ENCODE peak calls at places on chromosomes 16 and 17, in nine cellular contexts. One of them, this sample, is unnamed.

GRCh38 chr17:28616281-28616680 is 2.3 kb upstream of the RSKR start:
- DNase-seq in PC-3: no peak
- DNase-seq in PC-9: no peak
- DNase-seq in SK-N-SH: no peak
- DNase-seq in GM23338: no peak
- DNase-seq in MM.1S: no peak
- DNase-seq in OCI-LY7: no peak
- DNase-seq in HCT116: no peak
- DNase-seq in hepatocyte: no peak
- DNase-seq in this sample: no peak

GRCh38 chr17:9101356-9101755 is 80.0 kb downstream of the NTN1 start:
- DNase-seq in hepatocyte: no peak
- DNase-seq in MM.1S: no peak
- DNase-seq in HCT116: no peak
- DNase-seq in PC-9: no peak
- DNase-seq in PC-3: no peak
- DNase-seq in OCI-LY7: no peak
- DNase-seq in SK-N-SH: no peak
- DNase-seq in GM23338: no peak
- DNase-seq in this sample: no peak

GRCh38 chr16:53434436-53435065 is at the start of gene RBL2:
- DNase-seq in HCT116: no peak
- DNase-seq in OCI-LY7: peak; percentile 83
- DNase-seq in MM.1S: peak; percentile 84
- DNase-seq in PC-9: peak; percentile 81
- DNase-seq in SK-N-SH: peak; percentile 91
- DNase-seq in hepatocyte: peak; percentile 92
- DNase-seq in PC-3: peak; percentile 33
- DNase-seq in GM23338: peak; percentile 83
- DNase-seq in this sample: peak; percentile 92

GRCh38 chr17:41814195-41814594 is 1.4 kb downstream of the FKBP10 start:
- DNase-seq in MM.1S: no peak
- DNase-seq in SK-N-SH: no peak
- DNase-seq in OCI-LY7: no peak
- DNase-seq in HCT116: no peak
- DNase-seq in GM23338: no peak
- DNase-seq in PC-3: no peak
- DNase-seq in hepatocyte: no peak
- DNase-seq in PC-9: no peak
- DNase-seq in this sample: peak; percentile 64

GRCh38 chr17:29063992-29064391 is 21.1 kb downstream of the PIPOX start:
- DNase-seq in MM.1S: no peak
- DNase-seq in HCT116: no peak
- DNase-seq in hepatocyte: no peak
- DNase-seq in PC-9: no peak
- DNase-seq in SK-N-SH: no peak
- DNase-seq in OCI-LY7: no peak
- DNase-seq in GM23338: no peak
- DNase-seq in PC-3: no peak
- DNase-seq in this sample: no peak

GRCh38 chr17:8153550-8153956 is 1.3 kb upstream of the PER1 start:
- DNase-seq in GM23338: peak; percentile 38
- DNase-seq in MM.1S: no peak
- DNase-seq in PC-3: peak; percentile 33
- DNase-seq in OCI-LY7: no peak
- DNase-seq in PC-9: peak; percentile 55
- DNase-seq in hepatocyte: peak; percentile 95
- DNase-seq in SK-N-SH: no peak
- DNase-seq in HCT116: no peak
- DNase-seq in this sample: peak; percentile 100

GRCh38 chr16:30958164-30959083 is 870 bp downstream of the SETD1A start:
- DNase-seq in PC-9: peak; percentile 83
- DNase-seq in PC-3: peak; percentile 29
- DNase-seq in MM.1S: peak; percentile 41
- DNase-seq in SK-N-SH: peak; percentile 93
- DNase-seq in HCT116: peak; percentile 35
- DNase-seq in hepatocyte: peak; percentile 80
- DNase-seq in OCI-LY7: peak; percentile 73
- DNase-seq in GM23338: peak; percentile 75
- DNase-seq in this sample: peak; percentile 82

GRCh38 chr17:64313577-64313976 is 50.5 kb upstream of the TEX2 start:
- DNase-seq in SK-N-SH: no peak
- DNase-seq in PC-9: no peak
- DNase-seq in PC-3: no peak
- DNase-seq in OCI-LY7: no peak
- DNase-seq in MM.1S: no peak
- DNase-seq in hepatocyte: no peak
- DNase-seq in HCT116: no peak
- DNase-seq in GM23338: no peak
- DNase-seq in this sample: no peak

GRCh38 chr17:43477832-43478634 is 5.7 kb upstream of the DHX8 start:
- DNase-seq in SK-N-SH: no peak
- DNase-seq in hepatocyte: peak; percentile 40
- DNase-seq in OCI-LY7: no peak
- DNase-seq in GM23338: no peak
- DNase-seq in HCT116: no peak
- DNase-seq in MM.1S: no peak
- DNase-seq in PC-9: no peak
- DNase-seq in PC-3: no peak
- DNase-seq in this sample: peak; percentile 57

GRCh38 chr16:10741844-10742243 is 1.8 kb upstream of the NUBP1 start:
- DNase-seq in GM23338: no peak
- DNase-seq in PC-3: no peak
- DNase-seq in PC-9: no peak
- DNase-seq in MM.1S: no peak
- DNase-seq in OCI-LY7: no peak
- DNase-seq in SK-N-SH: peak; percentile 76
- DNase-seq in HCT116: no peak
- DNase-seq in hepatocyte: no peak
- DNase-seq in this sample: no peak

GRCh38 chr16:22638393-22639206 is 127.9 kb downstream of the NPIPB5 start:
- DNase-seq in SK-N-SH: no peak
- DNase-seq in hepatocyte: no peak
- DNase-seq in PC-9: no peak
- DNase-seq in OCI-LY7: no peak
- DNase-seq in HCT116: no peak
- DNase-seq in MM.1S: no peak
- DNase-seq in PC-3: peak; percentile 92
- DNase-seq in GM23338: no peak
- DNase-seq in this sample: peak; percentile 89

GRCh38 chr17:6959700-6960099 is 36.1 kb upstream of the ALOX12 start:
- DNase-seq in hepatocyte: no peak
- DNase-seq in MM.1S: no peak
- DNase-seq in PC-3: no peak
- DNase-seq in PC-9: no peak
- DNase-seq in OCI-LY7: no peak
- DNase-seq in HCT116: no peak
- DNase-seq in SK-N-SH: no peak
- DNase-seq in GM23338: no peak
- DNase-seq in this sample: no peak

GRCh38 chr17:49976163-49976827 is 7.3 kb downstream of the DLX4 start:
- DNase-seq in PC-3: no peak
- DNase-seq in HCT116: no peak
- DNase-seq in PC-9: no peak
- DNase-seq in hepatocyte: peak; percentile 45
- DNase-seq in OCI-LY7: no peak
- DNase-seq in MM.1S: no peak
- DNase-seq in GM23338: no peak
- DNase-seq in SK-N-SH: no peak
- DNase-seq in this sample: no peak

GRCh38 chr16:24070851-24071250 is 185.3 kb upstream of the CACNG3 start:
- DNase-seq in SK-N-SH: peak; percentile 67
- DNase-seq in MM.1S: peak; percentile 50
- DNase-seq in OCI-LY7: peak; percentile 83
- DNase-seq in HCT116: peak; percentile 43
- DNase-seq in PC-3: peak; percentile 42
- DNase-seq in hepatocyte: peak; percentile 60
- DNase-seq in PC-9: no peak
- DNase-seq in GM23338: peak; percentile 89
- DNase-seq in this sample: peak; percentile 52

GRCh38 chr16:78142784-78143183 is 43.3 kb downstream of the WWOX start:
- DNase-seq in PC-3: peak; percentile 32
- DNase-seq in hepatocyte: no peak
- DNase-seq in HCT116: no peak
- DNase-seq in MM.1S: no peak
- DNase-seq in GM23338: no peak
- DNase-seq in PC-9: no peak
- DNase-seq in OCI-LY7: no peak
- DNase-seq in SK-N-SH: no peak
- DNase-seq in this sample: peak; percentile 21

GRCh38 chr16:78134944-78135619 is 35.6 kb downstream of the WWOX start:
- DNase-seq in HCT116: no peak
- DNase-seq in MM.1S: no peak
- DNase-seq in PC-3: no peak
- DNase-seq in hepatocyte: peak; percentile 22
- DNase-seq in PC-9: no peak
- DNase-seq in SK-N-SH: no peak
- DNase-seq in OCI-LY7: no peak
- DNase-seq in GM23338: no peak
- DNase-seq in this sample: no peak

GRCh38 chr16:78137782-78138616 is 38.5 kb downstream of the WWOX start:
- DNase-seq in SK-N-SH: no peak
- DNase-seq in MM.1S: no peak
- DNase-seq in GM23338: no peak
- DNase-seq in HCT116: no peak
- DNase-seq in OCI-LY7: peak; percentile 11
- DNase-seq in PC-9: no peak
- DNase-seq in PC-3: no peak
- DNase-seq in hepatocyte: no peak
- DNase-seq in this sample: no peak

GRCh38 chr16:78137179-78137578 is 37.7 kb downstream of the WWOX start:
- DNase-seq in GM23338: no peak
- DNase-seq in OCI-LY7: no peak
- DNase-seq in PC-3: no peak
- DNase-seq in HCT116: no peak
- DNase-seq in MM.1S: no peak
- DNase-seq in SK-N-SH: no peak
- DNase-seq in hepatocyte: no peak
- DNase-seq in PC-9: no peak
- DNase-seq in this sample: no peak

DNA sequence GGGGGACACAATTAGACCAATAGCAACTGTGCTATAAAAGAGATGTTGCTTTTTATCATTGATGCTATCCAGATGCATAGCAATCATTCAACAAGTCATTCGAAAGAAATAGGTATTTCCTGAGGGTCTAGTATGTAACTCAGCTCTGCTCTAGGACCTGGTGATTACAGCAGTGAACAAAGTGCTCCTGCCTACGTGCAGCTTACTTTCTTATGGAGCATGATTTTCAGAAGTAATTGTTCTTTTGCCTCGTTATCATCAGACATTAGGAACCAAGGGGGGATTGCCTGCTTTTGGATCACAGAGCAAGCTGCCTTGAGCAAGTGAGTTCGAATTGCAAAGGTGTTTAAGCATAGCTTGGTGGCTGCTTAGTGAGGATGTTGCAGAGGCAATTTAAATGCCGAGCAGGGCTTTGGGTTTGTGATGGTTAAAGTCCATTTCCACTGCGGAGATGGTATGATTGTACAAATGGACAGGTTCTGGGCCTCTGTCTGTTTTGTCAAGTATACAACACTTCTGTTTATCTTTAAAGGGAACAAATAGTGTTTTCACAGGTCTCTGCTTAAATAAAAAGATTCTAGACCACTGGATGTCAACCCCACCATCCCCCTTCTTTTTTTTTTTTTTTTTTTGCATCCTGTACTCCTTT is 41.5 kb downstream of the WWOX start:
- DNase-seq in OCI-LY7: no peak
- DNase-seq in PC-3: no peak
- DNase-seq in SK-N-SH: no peak
- DNase-seq in GM23338: peak; percentile 7
- DNase-seq in hepatocyte: no peak
- DNase-seq in PC-9: no peak
- DNase-seq in MM.1S: no peak
- DNase-seq in HCT116: no peak
- DNase-seq in this sample: no peak
- H3K9me2 ChIP-seq in OCI-LY7: no peaks in the 10 kb centered on the region
- H3K9me2 ChIP-seq in PC-3: no peaks in the 10 kb centered on the region
- H3K9me2 ChIP-seq in SK-N-SH: no peaks in the 10 kb centered on the region
- H3K9me2 ChIP-seq in GM23338: no peaks in the 10 kb centered on the region
- H3K9me2 ChIP-seq in hepatocyte: no peaks in the 10 kb centered on the region
- H3K9me2 ChIP-seq in PC-9: no peaks in the 10 kb centered on the region
- H3K9me2 ChIP-seq in MM.1S: no peaks in the 10 kb centered on the region
- H3K9me2 ChIP-seq in HCT116: no peaks in the 10 kb centered on the region
- H3K9me2 ChIP-seq in this sample: no peaks in the 10 kb centered on the region

GRCh38 chr16:89925596-89926079 is 2.5 kb downstream of the TUBB3 start:
- DNase-seq in PC-3: no peak
- DNase-seq in OCI-LY7: no peak
- DNase-seq in PC-9: no peak
- DNase-seq in HCT116: no peak
- DNase-seq in SK-N-SH: peak; percentile 57
- DNase-seq in GM23338: peak; percentile 64
- DNase-seq in hepatocyte: no peak
- DNase-seq in MM.1S: no peak
- DNase-seq in this sample: no peak
- H3K4me3 ChIP-seq in PC-3: peak overlapping the region; percentile 84
- H3K4me3 ChIP-seq in OCI-LY7: peak overlapping the region; percentile 94
- H3K4me3 ChIP-seq in PC-9: peak overlapping the region; percentile 58
- H3K4me3 ChIP-seq in HCT116: no peak overlapping the region
- H3K4me3 ChIP-seq in SK-N-SH: peak overlapping the region; percentile 89
- H3K4me3 ChIP-seq in GM23338: peak overlapping the region; percentile 86
- H3K4me3 ChIP-seq in hepatocyte: peak overlapping the region; percentile 34
- H3K4me3 ChIP-seq in MM.1S: peak overlapping the region; percentile 42
- H3K4me3 ChIP-seq in this sample: peak overlapping the region; percentile 89

DNA sequence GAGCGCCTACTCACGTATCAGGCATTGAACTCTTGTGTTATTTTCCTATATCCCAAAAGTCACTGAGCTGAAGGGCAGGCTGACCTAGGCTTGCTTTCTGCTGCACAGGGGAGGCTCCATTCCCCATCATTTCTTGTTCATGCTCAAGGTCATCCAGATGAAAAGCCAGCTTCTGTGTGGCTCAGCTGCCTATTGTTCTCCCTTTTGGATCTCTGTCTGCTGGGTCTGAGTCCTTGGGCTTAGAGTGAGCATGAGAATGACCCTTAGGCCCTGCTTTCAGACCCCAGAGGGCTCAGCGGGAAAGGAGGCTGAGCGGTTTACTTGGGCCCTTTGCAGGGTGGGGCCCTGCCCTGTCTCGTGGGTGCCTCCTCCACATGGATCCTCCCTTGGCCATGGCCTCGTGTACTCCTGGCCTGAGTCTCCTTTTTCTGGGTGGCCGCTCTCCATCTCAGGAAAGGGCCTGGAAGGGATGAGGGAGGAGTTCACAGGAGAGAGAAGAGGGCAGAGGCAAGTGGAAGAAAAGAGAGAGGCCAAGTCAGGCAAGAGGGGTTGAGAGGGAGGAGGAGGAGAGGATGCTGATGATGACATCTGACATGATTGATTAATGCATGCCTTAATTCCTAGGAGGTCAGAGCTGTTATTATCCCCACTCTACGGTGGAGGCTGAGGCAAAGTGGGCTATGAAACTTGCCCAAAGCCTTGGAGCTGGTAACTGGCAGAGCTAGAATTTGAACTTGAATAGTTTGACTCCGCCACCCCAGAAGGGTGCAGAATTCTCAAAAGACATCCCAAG is 19.8 kb upstream of the MAP3K14 start:
- DNase-seq in GM23338: no peak
- DNase-seq in MM.1S: no peak
- DNase-seq in PC-9: no peak
- DNase-seq in OCI-LY7: no peak
- DNase-seq in SK-N-SH: no peak
- DNase-seq in HCT116: no peak
- DNase-seq in hepatocyte: no peak
- DNase-seq in PC-3: no peak
- DNase-seq in this sample: no peak
- H3K9me2 ChIP-seq in GM23338: no peaks in the 10 kb centered on the region
- H3K9me2 ChIP-seq in MM.1S: no peaks in the 10 kb centered on the region
- H3K9me2 ChIP-seq in PC-9: no peaks in the 10 kb centered on the region
- H3K9me2 ChIP-seq in OCI-LY7: no peaks in the 10 kb centered on the region
- H3K9me2 ChIP-seq in SK-N-SH: no peaks in the 10 kb centered on the region
- H3K9me2 ChIP-seq in HCT116: no peaks in the 10 kb centered on the region
- H3K9me2 ChIP-seq in hepatocyte: no peaks in the 10 kb centered on the region
- H3K9me2 ChIP-seq in PC-3: peaks cover 3% of the 10 kb centered on the region
- H3K9me2 ChIP-seq in this sample: no peaks in the 10 kb centered on the region

GRCh38 chr17:82274134-82275020 is 877 bp upstream of the CSNK1D start:
- DNase-seq in OCI-LY7: no peak
- DNase-seq in GM23338: no peak
- DNase-seq in HCT116: no peak
- DNase-seq in MM.1S: no peak
- DNase-seq in hepatocyte: no peak
- DNase-seq in SK-N-SH: no peak
- DNase-seq in PC-9: no peak
- DNase-seq in PC-3: no peak
- DNase-seq in this sample: no peak
- H3K4me3 ChIP-seq in OCI-LY7: peak overlapping the region; percentile 90
- H3K4me3 ChIP-seq in GM23338: peak overlapping the region; percentile 76
- H3K4me3 ChIP-seq in HCT116: peak overlapping the region; percentile 77
- H3K4me3 ChIP-seq in MM.1S: peak overlapping the region; percentile 82
- H3K4me3 ChIP-seq in hepatocyte: no peak overlapping the region
- H3K4me3 ChIP-seq in SK-N-SH: peak overlapping the region; percentile 81
- H3K4me3 ChIP-seq in PC-9: peak overlapping the region; percentile 62
- H3K4me3 ChIP-seq in PC-3: peak overlapping the region; percentile 90
- H3K4me3 ChIP-seq in this sample: peak overlapping the region; percentile 90